ENCODE peak calls at places on chromosomes 2 and 18, in six cellular contexts. Z is AML-193, T is ELR, V is NCI-H1105 treated with DMSO at 0.1 percent for 48 hours, D is C1 segment of cervical spinal cord, U is NCI-H510A treated with DMSO at 0.1 percent for 48 hours. K is an unnamed sample.

GRCh38 chr2:28688784-28689183 is 62.8 kb upstream of the PPP1CB start:
- DNase-seq in V (no peak), U (no peak), T (no peak), Z (no peak), D (no peak), K (no peak)

GRCh38 chr2:230865324-230865765 is 603 bp downstream of the ITM2C start:
- DNase-seq in T (peak), V (no peak), Z (peak), D (no peak), U (no peak), K (no peak)

GRCh38 chr2:27133195-27133875 is 1.1 kb downstream of the PREB start:
- DNase-seq in V (no peak), T (peak), D (no peak), U (no peak), Z (peak), K (no peak)

GRCh38 chr2:70565039-70565731 is 11.6 kb upstream of the TGFA start:
- DNase-seq in Z (no peak), T (no peak), D (peak), V (no peak), U (no peak), K (no peak)

GRCh38 chr18:48771641-48772380 is 179.0 kb downstream of the SMAD7 start:
- DNase-seq in Z (no peak), U (no peak), D (no peak), T (no peak), V (no peak), K (no peak)

GRCh38 chr2:174673876-174674275 is 76.3 kb upstream of the WIPF1 start:
- DNase-seq in U (no peak), D (no peak), Z (no peak), T (no peak), V (no peak), K (no peak)

GRCh38 chr2:63399171-63399570 is 189.1 kb downstream of the WDPCP start:
- DNase-seq in U (peak), T (no peak), V (peak), D (no peak), Z (no peak), K (peak)

GRCh38 chr2:169849710-169850109 is 22.5 kb downstream of the UBR3 start:
- DNase-seq in V (no peak), Z (no peak), U (no peak), T (no peak), D (no peak), K (no peak)

GRCh38 chr18:78719821-78720220 is 259.8 kb upstream of the SALL3 start:
- DNase-seq in D (no peak), T (no peak), Z (no peak), U (no peak), V (no peak), K (no peak)

GRCh38 chr2:188628989-188629889 is 337.6 kb downstream of the GULP1 start:
- DNase-seq in T (peak), Z (no peak), D (no peak), V (no peak), U (no peak), K (no peak)

GRCh38 chr2:35871672-35872071 is 483.9 kb upstream of the CRIM1 start:
- DNase-seq in T (peak), V (no peak), D (no peak), U (no peak), Z (no peak), K (peak)

GRCh38 chr2:42025151-42025582 is 22.7 kb upstream of the PKDCC start:
- DNase-seq in U (peak), D (no peak), Z (no peak), T (no peak), V (no peak), K (no peak)

GRCh38 chr2:233098615-233099014 is 38.5 kb downstream of the INPP5D start:
- DNase-seq in D (no peak), T (peak), V (no peak), U (no peak), Z (no peak), K (no peak)

GRCh38 chr2:152716805-152717241 is 438 bp downstream of the PRPF40A start:
- DNase-seq in Z (peak), T (peak), U (peak), V (peak), D (no peak), K (peak)

GRCh38 chr2:28160986-28161425 is 231.7 kb upstream of the FOSL2 start:
- DNase-seq in T (peak), D (no peak), U (no peak), Z (no peak), V (no peak), K (no peak)

GRCh38 chr2:205868773-205869333 is 186.6 kb downstream of the NRP2 start:
- DNase-seq in T (peak), U (no peak), D (no peak), V (no peak), Z (peak), K (no peak)

GRCh38 chr2:145623136-145623535 is 1103.2 kb upstream of the ZEB2 start:
- DNase-seq in D (no peak), U (no peak), Z (no peak), V (no peak), T (peak), K (no peak)